ENCODE peak calls at places on chromosomes 13 and 19, in nine cellular contexts. Y is cardiac muscle cell; U is H1; Q is GM06990; W is neural progenitor cell; K is heart right ventricle; I is BJ; J is CD4-positive, alpha-beta memory T cell; M is GM23248. T is an unnamed sample.

GRCh38 chr13:79995334-79995733 is 345.6 kb downstream of the SPRY2 start:
- DNase-seq in I (peak), U (no peak), J (no peak), W (no peak), M (peak), Q (no peak), K (no peak), Y (peak), T (no peak)

GRCh38 chr13:42592915-42593718 is 19.2 kb downstream of the TNFSF11 start:
- DNase-seq in J (no peak), U (peak), M (no peak), I (no peak), Y (no peak), K (no peak), W (no peak), Q (no peak), T (no peak)

GRCh38 chr13:48562296-48563066 is 29.6 kb upstream of the RCBTB2 start:
- DNase-seq in K (no peak), Y (no peak), Q (peak), U (no peak), J (peak), W (no peak), I (no peak), M (no peak), T (peak)

GRCh38 chr19:30087381-30088138 is 145.5 kb downstream of the URI1 start:
- DNase-seq in W (no peak), K (no peak), M (no peak), Y (no peak), U (no peak), J (no peak), Q (no peak), I (no peak), T (no peak)

GRCh38 chr13:39102981-39103490 is 64.8 kb downstream of the NHLRC3 start:
- DNase-seq in J (no peak), Y (peak), U (no peak), M (no peak), W (no peak), I (no peak), K (no peak), Q (no peak), T (no peak)

GRCh38 chr13:49637989-49638388 is 9.7 kb downstream of the ARL11 start:
- DNase-seq in M (no peak), J (no peak), Q (no peak), W (no peak), Y (no peak), U (no peak), I (no peak), K (no peak), T (no peak)

GRCh38 chr13:65582160-65582559 is 1648.0 kb downstream of the PCDH9 start:
- DNase-seq in M (no peak), Y (no peak), Q (no peak), K (no peak), U (no peak), J (no peak), I (no peak), W (no peak), T (no peak)

GRCh38 chr19:48569814-48570213 is 17.8 kb downstream of the SULT2B1 start:
- DNase-seq in I (no peak), K (no peak), U (no peak), Q (no peak), Y (peak), M (peak), J (no peak), W (peak), T (no peak)

GRCh38 chr19:46486358-46486757 is 9.3 kb downstream of the PNMA8B start:
- DNase-seq in M (no peak), W (no peak), J (no peak), Y (no peak), U (no peak), K (no peak), Q (no peak), I (no peak), T (no peak)

GRCh38 chr13:101018720-101019119 is 344.1 kb upstream of the TMTC4 start:
- DNase-seq in Q (no peak), M (peak), I (peak), Y (no peak), J (no peak), K (no peak), W (no peak), U (no peak), T (no peak)

GRCh38 chr19:46211201-46211881 is 18.2 kb upstream of the IGFL1 start:
- DNase-seq in K (no peak), W (peak), U (peak), Q (no peak), J (no peak), I (no peak), M (peak), Y (peak), T (no peak)

GRCh38 chr13:29905845-29906244 is 55.4 kb upstream of the UBL3 start:
- DNase-seq in M (peak), Y (peak), Q (no peak), U (no peak), I (no peak), K (no peak), W (no peak), J (no peak), T (no peak)

GRCh38 chr13:30178976-30179375 is 128.4 kb downstream of the KATNAL1 start:
- DNase-seq in U (no peak), K (no peak), I (no peak), J (no peak), Q (no peak), M (no peak), W (no peak), Y (no peak), T (no peak)

GRCh38 chr19:17325133-17325532 is 9.5 kb downstream of the ANO8 start:
- DNase-seq in J (no peak), I (no peak), Y (no peak), M (no peak), U (no peak), K (no peak), Q (no peak), W (no peak), T (no peak)

GRCh38 chr19:7595466-7596133 is at the start of gene CAMSAP3:
- DNase-seq in I (peak), Q (peak), U (peak), M (peak), J (no peak), Y (no peak), K (no peak), W (peak), T (peak)

GRCh38 chr19:40737102-40737644 is 13.1 kb downstream of the ACTMAP start:
- DNase-seq in K (peak), W (no peak), I (no peak), M (no peak), U (no peak), J (no peak), Q (no peak), Y (no peak), T (no peak)

GRCh38 chr19:45484273-45484945 is 12.4 kb downstream of the RTN2 start:
- DNase-seq in Y (peak), J (no peak), Q (no peak), I (no peak), M (peak), K (no peak), W (peak), U (no peak), T (no peak)

GRCh38 chr19:10692673-10693264 is 8.5 kb upstream of the QTRT1 start:
- DNase-seq in Y (no peak), M (no peak), K (no peak), Q (no peak), I (no peak), W (no peak), J (no peak), U (no peak), T (no peak)

GRCh38 chr19:33811246-33811645 is 14.6 kb downstream of the KCTD15 start:
- DNase-seq in I (no peak), W (no peak), Q (no peak), J (no peak), U (no peak), K (no peak), Y (no peak), M (no peak), T (no peak)

GRCh38 chr19:38735257-38735686 is 9.0 kb downstream of the CAPN12 start:
- DNase-seq in K (peak), U (no peak), J (peak), Q (peak), I (no peak), W (peak), M (no peak), Y (no peak), T (no peak)

GRCh38 chr13:33931397-33931987 is 113.5 kb downstream of the RFC3 start:
- DNase-seq in K (peak), Y (peak), I (no peak), U (no peak), M (peak), J (no peak), W (peak), Q (peak), T (no peak)

GRCh38 chr13:111210488-111210887 is 95.4 kb downstream of the ARHGEF7 start:
- DNase-seq in I (peak), Q (no peak), U (no peak), Y (peak), K (no peak), W (peak), M (peak), J (no peak), T (no peak)

GRCh38 chr13:111210945-111211469 is 95.9 kb downstream of the ARHGEF7 start:
- DNase-seq in K (no peak), Q (no peak), M (no peak), J (no peak), I (no peak), Y (no peak), W (no peak), U (no peak), T (no peak)

GRCh38 chr13:111211789-111212516 is 96.8 kb downstream of the ARHGEF7 start:
- DNase-seq in U (peak), W (peak), Q (no peak), K (no peak), I (no peak), J (no peak), Y (peak), M (no peak), T (no peak)

GRCh38 chr13:111210082-111210481 is 95.0 kb downstream of the ARHGEF7 start:
- DNase-seq in I (no peak), K (no peak), W (peak), Q (no peak), U (no peak), Y (peak), M (no peak), J (no peak), T (no peak)

GRCh38 chr13:111209613-111210012 is 94.5 kb downstream of the ARHGEF7 start:
- DNase-seq in J (no peak), Q (no peak), W (no peak), M (no peak), U (no peak), Y (no peak), I (no peak), K (no peak), T (no peak)
- H3K4me3 ChIP-seq in J (no peak), Q (no peak), W (no peak), M (no peak), U (no peak), Y (no peak), I (no peak), K (no peak), T (no peak)

DNA sequence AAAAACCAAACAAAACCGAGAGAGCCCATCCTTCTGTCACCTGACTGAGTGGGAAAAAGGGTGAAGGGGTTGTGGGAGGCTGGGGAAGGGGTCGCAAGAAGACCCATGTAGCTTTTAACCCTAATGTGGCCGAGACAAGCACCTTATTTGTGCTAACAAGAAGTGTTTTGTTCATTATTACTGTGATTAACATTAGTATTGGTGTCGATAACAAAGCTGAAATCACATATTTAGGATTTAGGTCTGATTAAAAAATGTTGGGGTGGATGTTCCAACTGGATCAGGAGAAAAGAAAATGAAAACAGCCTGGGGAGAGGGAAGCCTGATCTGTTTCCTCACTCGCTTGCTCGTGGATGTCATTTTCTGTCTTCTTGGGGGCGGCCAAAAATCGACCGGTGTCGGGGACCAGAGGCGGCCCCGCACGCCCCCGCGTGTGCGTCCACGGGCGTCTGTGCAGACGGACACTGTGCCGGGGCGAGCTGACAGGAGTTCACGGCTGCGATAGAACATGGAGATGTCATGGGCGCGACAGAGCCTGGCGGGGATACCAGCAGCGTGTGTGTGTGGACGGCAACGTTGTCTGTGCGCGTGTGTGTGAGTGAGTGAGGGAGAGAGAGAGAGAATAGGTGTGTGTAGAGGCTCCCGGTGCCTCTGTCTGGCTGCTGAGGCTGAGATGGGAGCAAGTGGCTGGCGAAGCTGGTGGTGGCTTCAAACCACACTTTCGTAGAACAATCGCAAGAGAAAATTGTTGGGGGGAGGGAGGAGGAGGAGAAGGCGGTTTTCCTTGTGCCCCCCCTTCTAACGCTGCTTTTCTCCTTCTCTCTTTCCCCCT is 29.1 kb downstream of the NFIX start:
- DNase-seq in I (no peak), J (no peak), K (no peak), Y (peak), U (no peak), Q (no peak), M (peak), W (peak), T (no peak)
- H3K4me3 ChIP-seq in I (peak), J (no peak), K (peak), Y (no peak), U (no peak), Q (peak), M (peak), W (no peak), T (no peak)

GRCh38 chr19:3517638-3518037 is 11.5 kb downstream of the FZR1 start:
- DNase-seq in Y (no peak), K (no peak), J (no peak), Q (no peak), W (no peak), U (no peak), I (no peak), M (no peak), T (no peak)

GRCh38 chr19:3514930-3515329 is 8.8 kb downstream of the FZR1 start:
- DNase-seq in Q (no peak), K (no peak), J (no peak), I (no peak), U (no peak), Y (no peak), M (peak), W (no peak), T (no peak)

GRCh38 chr19:3518231-3518630 is 12.1 kb downstream of the FZR1 start:
- DNase-seq in I (no peak), M (no peak), Y (no peak), K (no peak), U (no peak), W (no peak), Q (no peak), J (no peak), T (no peak)

GRCh38 chr19:3515891-3516422 is 9.8 kb downstream of the FZR1 start:
- DNase-seq in M (no peak), Q (no peak), W (no peak), J (no peak), Y (no peak), K (no peak), U (no peak), I (no peak), T (no peak)

GRCh38 chr19:3516675-3517207 is 10.6 kb downstream of the FZR1 start:
- DNase-seq in K (no peak), W (no peak), I (no peak), Q (peak), Y (no peak), J (peak), M (no peak), U (no peak), T (no peak)
- H3K4me3 ChIP-seq in K (no peak), W (no peak), I (no peak), Q (no peak), Y (no peak), J (no peak), M (no peak), U (no peak), T (no peak)

DNA sequence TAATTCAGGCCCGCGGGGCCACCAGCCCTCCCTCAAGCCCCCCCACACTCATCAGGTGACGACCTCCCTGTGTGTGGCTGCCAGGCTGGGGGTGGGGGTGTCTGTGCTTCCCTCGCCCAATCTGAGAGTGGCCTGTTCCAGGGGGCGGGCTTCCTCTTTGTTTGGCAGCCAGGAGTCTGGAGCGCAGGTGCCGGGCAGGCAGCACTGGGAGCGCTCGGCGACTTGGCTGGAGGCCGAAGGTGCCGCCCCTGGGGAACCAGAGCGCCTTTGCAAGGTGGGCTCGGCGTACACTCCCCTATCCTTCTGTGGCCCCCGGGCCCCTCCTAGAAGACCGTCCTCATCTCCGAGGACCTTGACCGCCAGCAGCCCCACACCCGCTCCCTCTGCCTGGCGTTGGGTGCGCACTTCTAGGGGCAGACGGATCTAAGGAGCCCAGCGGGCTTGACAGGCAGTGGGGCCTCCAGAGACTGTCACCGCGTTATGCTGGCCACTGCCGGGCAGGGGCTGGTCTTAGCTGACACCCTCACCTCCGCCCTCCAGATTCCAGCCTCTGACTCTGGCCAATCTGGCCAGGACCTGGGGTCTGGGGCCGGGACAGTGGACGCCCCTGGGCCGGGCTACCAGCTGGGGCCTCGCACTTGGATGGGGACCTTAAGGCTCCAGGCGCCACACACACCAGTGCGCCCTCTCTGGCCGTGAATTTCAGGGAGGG is 5.6 kb upstream of the ZNF98 start:
- DNase-seq in W (no peak), Y (no peak), Q (no peak), J (no peak), U (no peak), M (no peak), I (no peak), K (no peak), T (no peak)
- H3K4me3 ChIP-seq in W (no peak), Y (no peak), Q (no peak), J (no peak), U (no peak), M (no peak), I (no peak), K (peak), T (no peak)

GRCh38 chr13:112710855-112711527 is 21.2 kb downstream of the ATP11A start:
- DNase-seq in W (no peak), U (no peak), I (no peak), Y (peak), J (no peak), Q (no peak), M (no peak), K (no peak), T (no peak)
- H3K4me3 ChIP-seq in W (peak), U (no peak), I (peak), Y (no peak), J (no peak), Q (no peak), M (peak), K (peak), T (no peak)

GRCh38 chr19:13887529-13887928 is 10.6 kb downstream of the NANOS3 start:
- DNase-seq in J (no peak), W (no peak), Q (no peak), I (peak), M (peak), K (no peak), Y (peak), U (no peak), T (no peak)

GRCh38 chr19:13885826-13886365 is 9.0 kb downstream of the NANOS3 start:
- DNase-seq in Q (no peak), W (no peak), I (no peak), K (no peak), J (no peak), M (no peak), Y (no peak), U (no peak), T (no peak)

GRCh38 chr19:13884726-13885591 is 8.0 kb downstream of the NANOS3 start:
- DNase-seq in Y (no peak), W (no peak), Q (no peak), M (no peak), U (no peak), J (no peak), I (no peak), K (no peak), T (no peak)

GRCh38 chr19:13888281-13888680 is 11.3 kb downstream of the NANOS3 start:
- DNase-seq in Q (no peak), I (no peak), U (no peak), Y (no peak), J (no peak), W (no peak), K (no peak), M (no peak), T (no peak)

GRCh38 chr19:13887039-13887438 is 10.1 kb downstream of the NANOS3 start:
- DNase-seq in W (no peak), Q (no peak), Y (no peak), M (peak), J (no peak), K (no peak), I (no peak), U (no peak), T (no peak)
- H3K4me3 ChIP-seq in W (no peak), Q (no peak), Y (no peak), M (no peak), J (no peak), K (no peak), I (no peak), U (no peak), T (no peak)

DNA sequence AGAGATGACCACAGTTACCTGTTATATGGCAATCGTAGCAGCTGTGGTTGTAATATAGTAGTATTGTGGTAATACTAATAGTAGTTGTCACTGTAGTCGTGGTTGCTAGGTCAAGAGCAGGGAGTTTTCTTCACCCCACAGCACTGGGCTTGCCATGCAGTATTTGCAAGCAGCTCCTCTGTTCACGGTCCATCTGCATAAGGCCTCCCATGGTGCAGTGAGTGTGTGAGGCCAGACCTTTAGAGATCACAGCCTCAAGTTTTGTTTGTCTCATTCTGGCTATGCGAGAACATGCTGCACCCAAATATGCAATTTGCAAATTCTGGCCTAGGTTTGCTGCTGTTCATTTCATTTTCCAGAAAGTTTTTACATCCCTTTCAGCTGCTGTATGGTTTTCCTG is 204.8 kb downstream of the TSHZ3 start:
- DNase-seq in Q (no peak), K (no peak), Y (no peak), M (no peak), U (no peak), I (no peak), J (no peak), W (no peak), T (no peak)
- H3K4me3 ChIP-seq in Q (no peak), K (no peak), Y (no peak), M (no peak), U (no peak), I (no peak), J (no peak), W (no peak), T (no peak)

GRCh38 chr19:4172861-4173473 is 9.4 kb downstream of the SIRT6 start:
- DNase-seq in M (peak), W (peak), Q (no peak), U (no peak), Y (peak), K (peak), I (no peak), J (peak), T (peak)

GRCh38 chr19:4175669-4175931 is 6.8 kb downstream of the SIRT6 start:
- DNase-seq in K (no peak), M (no peak), W (no peak), I (no peak), Q (no peak), J (no peak), U (no peak), Y (no peak), T (no peak)

GRCh38 chr19:4174212-4174894 is 8.0 kb downstream of the SIRT6 start:
- DNase-seq in W (no peak), Y (no peak), U (no peak), I (no peak), J (no peak), K (no peak), M (no peak), Q (no peak), T (no peak)

GRCh38 chr19:4174895-4175668 is 7.3 kb downstream of the SIRT6 start:
- DNase-seq in U (no peak), Q (no peak), J (no peak), I (no peak), Y (no peak), W (no peak), K (no peak), M (no peak), T (no peak)

GRCh38 chr19:4173479-4174211 is 8.7 kb downstream of the SIRT6 start:
- DNase-seq in J (no peak), I (no peak), U (no peak), M (no peak), K (no peak), Q (no peak), W (no peak), Y (no peak), T (no peak)
- H3K4me3 ChIP-seq in J (no peak), I (no peak), U (peak), M (no peak), K (no peak), Q (no peak), W (no peak), Y (no peak), T (no peak)

GRCh38 chr13:45340422-45341033 is 455 bp downstream of the TPT1 start:
- DNase-seq in M (peak), J (peak), K (peak), I (peak), Y (peak), U (no peak), W (peak), Q (peak), T (peak)
- H3K4me3 ChIP-seq in M (peak), J (peak), K (peak), I (peak), Y (peak), U (peak), W (peak), Q (peak), T (peak)